ENCODE peak calls at places on chromosome 14, in four cellular contexts. M is IMR-90; I is CD4-positive, alpha-beta T cell; Z is pancreas. A is an unnamed sample.

GRCh38 chr14:89270439-89271227 is 146.4 kb downstream of the FOXN3 start:
- DNase-seq in Z (no peak), M (no peak), I (no peak), A (no peak)

GRCh38 chr14:93331375-93332031 is 1.3 kb downstream of the BTBD7 start:
- DNase-seq in Z (no peak), M (no peak), I (no peak), A (no peak)

GRCh38 chr14:26598081-26598671 is 343 bp upstream of the NOVA1 start:
- DNase-seq in M (peak; percentile 82), Z (peak; percentile 62), I (no peak), A (peak; percentile 97)

GRCh38 chr14:75268638-75269550 is 9.7 kb upstream of the FOS start:
- DNase-seq in M (no peak), I (no peak), Z (peak; percentile 43), A (no peak)

GRCh38 chr14:73124180-73124894 is 12.0 kb upstream of the PSEN1 start:
- DNase-seq in Z (no peak), I (no peak), M (no peak), A (no peak)

GRCh38 chr14:68780358-68781160 is 12.3 kb downstream of the ZFP36L1 start:
- DNase-seq in Z (peak; percentile 60), M (peak; percentile 62), I (peak; percentile 35), A (no peak)

GRCh38 chr14:77988966-77989365 is 181.2 kb upstream of the NRXN3 start:
- DNase-seq in M (peak; percentile 48), I (no peak), Z (no peak), A (peak; percentile 61)

GRCh38 chr14:100438678-100439592 is 115.8 kb downstream of the SLC25A47 start:
- DNase-seq in I (peak; percentile 6), M (peak; percentile 89), Z (no peak), A (peak; percentile 63)

GRCh38 chr14:93520053-93520607 is 89.4 kb downstream of the UNC79 start:
- DNase-seq in M (no peak), I (no peak), Z (no peak), A (no peak)

GRCh38 chr14:58637040-58637390 is 747 bp upstream of the DACT1 start:
- DNase-seq in Z (no peak), I (peak; percentile 3), M (peak; percentile 94), A (no peak)

GRCh38 chr14:63616015-63616414 is 25.7 kb downstream of the WDR89 start:
- DNase-seq in I (no peak), Z (no peak), M (no peak), A (no peak)

GRCh38 chr14:68178282-68178681 is 358.7 kb downstream of the RAD51B start:
- DNase-seq in I (no peak), M (no peak), Z (no peak), A (no peak)

GRCh38 chr14:74507085-74507484 is 13.5 kb downstream of the ISCA2 start:
- DNase-seq in I (no peak), M (no peak), Z (no peak), A (no peak)

GRCh38 chr14:99774204-99774497 is 19.1 kb upstream of the EML1 start:
- DNase-seq in M (no peak), I (no peak), Z (no peak), A (no peak)

GRCh38 chr14:74647061-74647833 is 35.2 kb upstream of the LTBP2 start:
- DNase-seq in I (no peak), Z (no peak), M (no peak), A (no peak)

GRCh38 chr14:83975435-83976222 is 1554.3 kb upstream of the FLRT2 start:
- DNase-seq in M (peak; percentile 67), I (no peak), Z (peak; percentile 89), A (no peak)

GRCh38 chr14:86510503-86510902 is 980.6 kb downstream of the FLRT2 start:
- DNase-seq in M (peak; percentile 3), I (no peak), Z (no peak), A (no peak)

GRCh38 chr14:70742316-70742715 is 67.0 kb downstream of the MAP3K9 start:
- DNase-seq in I (no peak), Z (no peak), M (no peak), A (no peak)

GRCh38 chr14:50320279-50320678 is 8.2 kb downstream of the DMAC2L start:
- DNase-seq in I (no peak), Z (no peak), M (peak; percentile 82), A (no peak)

GRCh38 chr14:106491851-106492250 is 965.5 kb downstream of the TMEM121 start:
- DNase-seq in I (no peak), Z (no peak), M (no peak), A (no peak)

GRCh38 chr14:105074601-105075053 is 9.4 kb upstream of the GPR132 start:
- DNase-seq in I (no peak), M (no peak), Z (peak; percentile 23), A (no peak)

GRCh38 chr14:50000215-50001145 is 107.6 kb downstream of the ARF6 start:
- DNase-seq in Z (no peak), M (peak; percentile 84), I (peak; percentile 64), A (peak; percentile 5)

GRCh38 chr14:76463105-76463504 is 87.2 kb downstream of the ESRRB start:
- DNase-seq in Z (no peak), M (no peak), I (no peak), A (no peak)

GRCh38 chr14:62431496-62431895 is 613.8 kb downstream of the KCNH5 start:
- DNase-seq in I (no peak), Z (no peak), M (no peak), A (no peak)

GRCh38 chr14:50795127-50795526 is 35.8 kb downstream of the NIN start:
- DNase-seq in I (no peak), Z (no peak), M (no peak), A (no peak)

GRCh38 chr14:104876251-104876699 is 11.2 kb downstream of the CEP170B start:
- DNase-seq in M (peak; percentile 16), Z (peak; percentile 59), I (no peak), A (no peak)

GRCh38 chr14:97878206-97878605 is 1081.0 kb downstream of the VRK1 start:
- DNase-seq in I (no peak), M (no peak), Z (no peak), A (no peak)
- H3K27ac ChIP-seq in I (peak overlapping the region; percentile 30), M (no peak overlapping the region), Z (no peak overlapping the region), A (no peak overlapping the region)

GRCh38 chr14:34085695-34086094 is 134.8 kb upstream of the EGLN3 start:
- DNase-seq in Z (no peak), M (no peak), I (no peak), A (no peak)

GRCh38 chr14:34087556-34087955 is 136.7 kb upstream of the EGLN3 start:
- DNase-seq in I (no peak), Z (no peak), M (no peak), A (no peak)

GRCh38 chr14:34090451-34090850 is 139.6 kb upstream of the EGLN3 start:
- DNase-seq in I (no peak), Z (no peak), M (no peak), A (no peak)

GRCh38 chr14:34088918-34089317 is 138.0 kb upstream of the EGLN3 start:
- DNase-seq in Z (no peak), M (no peak), I (no peak), A (no peak)

GRCh38 chr14:34086358-34086757 is 135.5 kb upstream of the EGLN3 start:
- DNase-seq in M (no peak), Z (no peak), I (no peak), A (no peak)
- H3K27ac ChIP-seq in M (no peak overlapping the region), Z (no peak overlapping the region), I (no peak overlapping the region), A (no peak overlapping the region)

GRCh38 chr14:101707285-101707842 is 54.1 kb upstream of the PPP2R5C start:
- DNase-seq in I (no peak), Z (peak; percentile 37), M (peak; percentile 81), A (no peak)
- H3K27ac ChIP-seq in I (no peak overlapping the region), Z (no peak overlapping the region), M (no peak overlapping the region), A (no peak overlapping the region)

GRCh38 chr14:98580131-98580678 is 691.8 kb downstream of the BCL11B start:
- DNase-seq in I (no peak), Z (no peak), M (no peak), A (no peak)
- H3K27ac ChIP-seq in I (no peak overlapping the region), Z (no peak overlapping the region), M (no peak overlapping the region), A (no peak overlapping the region)

GRCh38 chr14:94597788-94598187 is 14.4 kb upstream of the SERPINA3 start:
- DNase-seq in M (no peak), I (no peak), Z (no peak), A (no peak)
- H3K27ac ChIP-seq in M (no peak overlapping the region), I (no peak overlapping the region), Z (peak overlapping the region; percentile 95), A (no peak overlapping the region)

A was measured in caudate nucleus.